ENCODE peak calls at places on chromosomes 13 and 19, in four cellular contexts. V, U, K and F are unnamed samples.

GRCh38 chr19:38977445-38978314 is 2.1 kb upstream of the FBXO17 start:
- DNase-seq in K (no peak), U (peak; percentile 5), V (no peak), F (no peak)

GRCh38 chr13:113410472-113411201 is 42.7 kb downstream of the ADPRHL1 start:
- DNase-seq in V (peak; percentile 30), K (no peak), U (peak; percentile 93), F (peak; percentile 91)

GRCh38 chr13:47679391-47679790 is 321.7 kb downstream of the SUCLA2 start:
- DNase-seq in K (no peak), U (peak; percentile 76), V (no peak), F (no peak)

GRCh38 chr19:43207991-43208390 is 2.6 kb upstream of the PSG4 start:
- DNase-seq in V (no peak), U (no peak), K (no peak), F (no peak)

GRCh38 chr13:32246468-32246867 is 68.7 kb downstream of the ZAR1L start:
- DNase-seq in K (peak; percentile 93), V (peak; percentile 50), U (peak; percentile 81), F (peak; percentile 78)

GRCh38 chr13:89518289-89519077 is 1829.0 kb upstream of the MIR17HG start:
- DNase-seq in K (no peak), U (no peak), V (no peak), F (no peak)

GRCh38 chr13:37141011-37141410 is 35.5 kb upstream of the CSNK1A1L start:
- DNase-seq in V (no peak), K (no peak), U (peak; percentile 40), F (no peak)

GRCh38 chr19:1122972-1123363 is 19.2 kb downstream of the GPX4 start:
- DNase-seq in V (no peak), K (peak; percentile 97), U (peak; percentile 93), F (peak; percentile 93)

GRCh38 chr19:32224371-32225244 is 120.8 kb upstream of the ZNF507 start:
- DNase-seq in K (peak; percentile 86), V (peak; percentile 38), U (peak; percentile 71), F (peak; percentile 58)

GRCh38 chr13:84574851-84575250 is 692.6 kb upstream of the SLITRK1 start:
- DNase-seq in K (no peak), U (peak; percentile 39), V (no peak), F (no peak)

GRCh38 chr19:13825489-13826475 is 30.5 kb downstream of the ZSWIM4 start:
- DNase-seq in V (no peak), U (peak; percentile 78), K (peak; percentile 95), F (peak; percentile 84)

GRCh38 chr19:6039541-6040225 is 61.7 kb upstream of the RANBP3 start:
- DNase-seq in V (no peak), U (no peak), K (no peak), F (no peak)

GRCh38 chr19:16403151-16403977 is 68.4 kb downstream of the EPS15L1 start:
- DNase-seq in K (no peak), V (peak; percentile 81), U (no peak), F (no peak)

GRCh38 chr19:17687857-17688784 is at the start of gene UNC13A:
- DNase-seq in V (no peak), K (peak; percentile 97), U (peak; percentile 58), F (peak; percentile 90)

GRCh38 chr19:43618921-43619261 is 538 bp downstream of the ZNF428 start:
- DNase-seq in K (no peak), V (no peak), U (peak; percentile 68), F (no peak)

GRCh38 chr13:74289130-74289529 is 154.9 kb upstream of the KLF12 start:
- DNase-seq in V (no peak), U (no peak), K (no peak), F (no peak)

GRCh38 chr13:69948016-69948415 is 159.6 kb upstream of the ATXN8OS start:
- DNase-seq in V (no peak), K (no peak), U (no peak), F (no peak)

GRCh38 chr19:13190781-13191540 is 40.8 kb downstream of the IER2 start:
- DNase-seq in V (no peak), U (no peak), K (no peak), F (no peak)

GRCh38 chr19:55488986-55489710 is 912 bp downstream of the SSC5D start:
- DNase-seq in K (peak; percentile 55), V (no peak), U (no peak), F (no peak)

GRCh38 chr19:44066305-44066704 is 5.7 kb upstream of the ZNF284 start:
- DNase-seq in V (no peak), U (no peak), K (no peak), F (no peak)

GRCh38 chr19:39927076-39927475 is 7.4 kb downstream of the FCGBP start:
- DNase-seq in U (no peak), V (no peak), K (no peak), F (no peak)

GRCh38 chr13:41458187-41458938 is 1.0 kb downstream of the RGCC start:
- DNase-seq in V (no peak), K (peak; percentile 74), U (peak; percentile 75), F (peak; percentile 69)

GRCh38 chr13:34364633-34365032 is 546.7 kb downstream of the RFC3 start:
- DNase-seq in U (peak; percentile 63), V (no peak), K (no peak), F (no peak)

GRCh38 chr13:23695711-23696512 is 125.7 kb downstream of the TNFRSF19 start:
- DNase-seq in K (peak; percentile 69), V (no peak), U (no peak), F (no peak)

GRCh38 chr19:7637374-7638256 is 705 bp downstream of the STXBP2 start:
- DNase-seq in K (no peak), U (no peak), V (no peak), F (no peak)

GRCh38 chr19:7633619-7634018 is at the start of gene PCP2:
- DNase-seq in V (no peak), K (no peak), U (no peak), F (no peak)

GRCh38 chr19:7636317-7636690 is 606 bp upstream of the STXBP2 start:
- DNase-seq in U (no peak), K (no peak), V (no peak), F (no peak)

GRCh38 chr19:7636691-7637373 is at the start of gene STXBP2:
- DNase-seq in V (peak; percentile 37), U (peak; percentile 25), K (peak; percentile 96), F (peak; percentile 77)

GRCh38 chr19:7635670-7636069 is 1.2 kb upstream of the STXBP2 start:
- DNase-seq in K (no peak), U (no peak), V (no peak), F (no peak)
- H3K4me3 ChIP-seq in K (no peak overlapping the region), U (no peak overlapping the region), V (no peak overlapping the region), F (no peak overlapping the region)

GRCh38 chr13:99464441-99464949 is 36.8 kb upstream of the TM9SF2 start:
- DNase-seq in U (peak; percentile 60), K (no peak), V (no peak), F (no peak)

GRCh38 chr13:99463998-99464397 is 37.3 kb upstream of the TM9SF2 start:
- DNase-seq in V (no peak), K (no peak), U (no peak), F (no peak)

GRCh38 chr13:99454518-99455183 is 46.6 kb upstream of the TM9SF2 start:
- DNase-seq in V (no peak), K (no peak), U (no peak), F (no peak)

GRCh38 chr13:99459101-99459500 is 42.2 kb upstream of the TM9SF2 start:
- DNase-seq in K (no peak), U (no peak), V (no peak), F (no peak)
- H3K4me3 ChIP-seq in K (no peak overlapping the region), U (no peak overlapping the region), V (no peak overlapping the region), F (no peak overlapping the region)

GRCh38 chr19:3368441-3368795 is 2.0 kb downstream of the NFIC start:
- DNase-seq in K (no peak), V (no peak), U (peak; percentile 53), F (no peak)
- H3K4me3 ChIP-seq in K (no peak overlapping the region), V (peak overlapping the region; percentile 99), U (peak overlapping the region; percentile 91), F (peak overlapping the region; percentile 96)

DNA sequence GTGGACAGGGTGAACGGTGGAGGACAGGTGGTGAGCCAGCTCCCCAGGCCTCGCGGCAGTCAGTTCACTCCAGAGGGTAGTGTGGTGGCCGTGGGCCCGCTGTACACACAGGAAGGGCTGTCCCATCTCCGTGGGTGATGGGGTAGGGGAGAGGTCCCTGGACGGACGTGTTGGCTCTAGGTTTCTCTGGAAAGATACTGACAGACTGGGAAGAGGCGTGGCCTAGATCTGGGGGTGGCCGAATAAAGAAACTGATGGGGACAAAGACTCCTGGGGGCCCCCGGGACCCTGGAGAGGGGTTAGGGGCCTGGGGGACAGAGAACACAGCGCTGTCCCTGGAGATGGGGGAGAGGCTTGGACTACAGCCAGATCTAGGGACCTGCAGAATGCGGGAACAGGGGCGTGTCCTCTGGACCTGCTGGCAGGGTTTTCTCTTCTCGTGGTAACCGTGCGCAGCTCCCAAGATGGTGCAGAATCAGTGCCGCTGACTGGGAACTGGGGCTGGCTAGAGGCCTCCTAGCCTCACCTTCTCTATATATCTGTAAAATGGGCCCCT is 4.0 kb upstream of the PRAM1 start:
- DNase-seq in V (no peak), U (no peak), K (peak; percentile 73), F (no peak)
- H3K4me3 ChIP-seq in V (peak overlapping the region; percentile 48), U (peak overlapping the region; percentile 77), K (peak overlapping the region; percentile 77), F (no peak overlapping the region)

GRCh38 chr13:40275636-40276035 is 390.8 kb downstream of the FOXO1 start:
- DNase-seq in U (peak; percentile 25), V (no peak), K (no peak), F (no peak)
- H3K4me3 ChIP-seq in U (no peak overlapping the region), V (no peak overlapping the region), K (no peak overlapping the region), F (no peak overlapping the region)

DNA sequence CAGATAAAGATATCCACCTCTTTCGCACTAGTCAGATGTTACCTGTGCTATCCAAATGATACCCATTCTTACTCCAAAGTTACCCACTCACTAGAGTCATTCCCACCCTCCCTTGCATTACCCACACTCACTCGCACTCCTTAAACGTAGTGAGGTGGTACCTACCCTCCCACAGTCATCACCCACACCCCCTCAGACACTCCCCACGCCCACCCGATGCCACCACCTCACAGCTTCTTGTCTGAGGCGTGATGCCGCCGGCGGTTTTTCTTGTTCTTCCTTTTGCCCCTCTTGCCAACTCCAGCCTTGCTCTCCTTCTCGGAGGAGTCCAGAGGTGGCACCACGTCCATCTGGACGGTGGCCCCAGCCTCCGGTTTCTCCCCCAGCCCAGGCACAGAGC is 1.2 kb downstream of the PNMA8C start:
- DNase-seq in V (no peak), K (no peak), U (no peak), F (no peak)
- H3K4me3 ChIP-seq in V (no peak overlapping the region), K (no peak overlapping the region), U (no peak overlapping the region), F (no peak overlapping the region)